ENCODE peak calls at places on chromosomes 12 and 14, in six cellular contexts. One of them, this sample, is unnamed. For H3K4me1, the result is how much of the 10 kb centered on the place peaks cover.

GRCh38 chr14:94599656-94600004 is 12.6 kb upstream of the SERPINA3 start:
- DNase-seq in CD8-positive, alpha-beta T cell: no peak
- DNase-seq in PC-9: no peak
- DNase-seq in astrocyte: no peak
- DNase-seq in fibroblast of lung: no peak
- DNase-seq in tibial artery: no peak
- DNase-seq in this sample: no peak

GRCh38 chr14:64440494-64440893 is 24.8 kb upstream of the AKAP5 start:
- DNase-seq in CD8-positive, alpha-beta T cell: no peak
- DNase-seq in PC-9: no peak
- DNase-seq in astrocyte: no peak
- DNase-seq in fibroblast of lung: no peak
- DNase-seq in tibial artery: no peak
- DNase-seq in this sample: no peak

GRCh38 chr14:50084666-50085065 is 31.7 kb downstream of the VCPKMT start:
- DNase-seq in CD8-positive, alpha-beta T cell: no peak
- DNase-seq in PC-9: no peak
- DNase-seq in astrocyte: no peak
- DNase-seq in fibroblast of lung: no peak
- DNase-seq in tibial artery: no peak
- DNase-seq in this sample: no peak

GRCh38 chr12:38154096-38155019 is 162.2 kb upstream of the ALG10B start:
- DNase-seq in CD8-positive, alpha-beta T cell: no peak
- DNase-seq in PC-9: no peak
- DNase-seq in astrocyte: no peak
- DNase-seq in fibroblast of lung: no peak
- DNase-seq in tibial artery: no peak
- DNase-seq in this sample: no peak

GRCh38 chr12:32558941-32559340 is 120.2 kb upstream of the DNM1L start:
- DNase-seq in CD8-positive, alpha-beta T cell: no peak
- DNase-seq in PC-9: no peak
- DNase-seq in astrocyte: no peak
- DNase-seq in fibroblast of lung: no peak
- DNase-seq in tibial artery: no peak
- DNase-seq in this sample: no peak

GRCh38 chr14:49966304-49966809 is 73.5 kb downstream of the ARF6 start:
- DNase-seq in CD8-positive, alpha-beta T cell: no peak
- DNase-seq in PC-9: no peak
- DNase-seq in astrocyte: no peak
- DNase-seq in fibroblast of lung: peak
- DNase-seq in tibial artery: no peak
- DNase-seq in this sample: no peak

GRCh38 chr14:98704441-98704840 is 567.6 kb downstream of the BCL11B start:
- DNase-seq in CD8-positive, alpha-beta T cell: peak
- DNase-seq in PC-9: no peak
- DNase-seq in astrocyte: no peak
- DNase-seq in fibroblast of lung: no peak
- DNase-seq in tibial artery: no peak
- DNase-seq in this sample: no peak

GRCh38 chr12:67111182-67111581 is 158.0 kb upstream of the CAND1 start:
- DNase-seq in CD8-positive, alpha-beta T cell: no peak
- DNase-seq in PC-9: no peak
- DNase-seq in astrocyte: no peak
- DNase-seq in fibroblast of lung: no peak
- DNase-seq in tibial artery: no peak
- DNase-seq in this sample: no peak

GRCh38 chr12:87930033-87930432 is 99.2 kb downstream of the C12orf50 start:
- DNase-seq in CD8-positive, alpha-beta T cell: no peak
- DNase-seq in PC-9: no peak
- DNase-seq in astrocyte: peak
- DNase-seq in fibroblast of lung: peak
- DNase-seq in tibial artery: no peak
- DNase-seq in this sample: no peak

GRCh38 chr12:132354211-132354981 is 25.0 kb upstream of the GALNT9 start:
- DNase-seq in CD8-positive, alpha-beta T cell: no peak
- DNase-seq in PC-9: no peak
- DNase-seq in astrocyte: no peak
- DNase-seq in fibroblast of lung: no peak
- DNase-seq in tibial artery: no peak
- DNase-seq in this sample: no peak

GRCh38 chr12:110561471-110562201 is 21.5 kb downstream of the PPTC7 start:
- DNase-seq in CD8-positive, alpha-beta T cell: no peak
- DNase-seq in PC-9: no peak
- DNase-seq in astrocyte: no peak
- DNase-seq in fibroblast of lung: no peak
- DNase-seq in tibial artery: no peak
- DNase-seq in this sample: no peak

GRCh38 chr12:51752490-51752889 is 96.0 kb downstream of the FIGNL2 start:
- DNase-seq in CD8-positive, alpha-beta T cell: no peak
- DNase-seq in PC-9: no peak
- DNase-seq in astrocyte: peak
- DNase-seq in fibroblast of lung: peak
- DNase-seq in tibial artery: peak
- DNase-seq in this sample: no peak

GRCh38 chr14:24176599-24176998 is 4.7 kb downstream of the REC8 start:
- DNase-seq in CD8-positive, alpha-beta T cell: no peak
- DNase-seq in PC-9: no peak
- DNase-seq in astrocyte: no peak
- DNase-seq in fibroblast of lung: no peak
- DNase-seq in tibial artery: no peak
- DNase-seq in this sample: no peak

GRCh38 chr12:48104531-48104930 is 1.3 kb downstream of the SENP1 start:
- DNase-seq in CD8-positive, alpha-beta T cell: no peak
- DNase-seq in PC-9: no peak
- DNase-seq in astrocyte: no peak
- DNase-seq in fibroblast of lung: no peak
- DNase-seq in tibial artery: no peak
- DNase-seq in this sample: no peak
- H3K4me3 ChIP-seq in CD8-positive, alpha-beta T cell: peak
- H3K4me3 ChIP-seq in PC-9: peak
- H3K4me3 ChIP-seq in astrocyte: peak
- H3K4me3 ChIP-seq in fibroblast of lung: peak
- H3K4me3 ChIP-seq in tibial artery: peak
- H3K4me3 ChIP-seq in this sample: peak

GRCh38 chr14:54550514-54550913 is 16.4 kb upstream of the SAMD4A start:
- DNase-seq in CD8-positive, alpha-beta T cell: no peak
- DNase-seq in PC-9: no peak
- DNase-seq in astrocyte: no peak
- DNase-seq in fibroblast of lung: no peak
- DNase-seq in tibial artery: no peak
- DNase-seq in this sample: no peak
- H3K4me1 ChIP-seq in CD8-positive, alpha-beta T cell: under half
- H3K4me1 ChIP-seq in PC-9: under half
- H3K4me1 ChIP-seq in astrocyte: under half
- H3K4me1 ChIP-seq in fibroblast of lung: under half
- H3K4me1 ChIP-seq in tibial artery: under half
- H3K4me1 ChIP-seq in this sample: under half

GRCh38 chr12:2353691-2354090 is 300.9 kb downstream of the CACNA1C start:
- DNase-seq in CD8-positive, alpha-beta T cell: no peak
- DNase-seq in PC-9: no peak
- DNase-seq in astrocyte: no peak
- DNase-seq in fibroblast of lung: no peak
- DNase-seq in tibial artery: no peak
- DNase-seq in this sample: no peak

GRCh38 chr12:2353281-2353680 is 300.5 kb downstream of the CACNA1C start:
- DNase-seq in CD8-positive, alpha-beta T cell: no peak
- DNase-seq in PC-9: no peak
- DNase-seq in astrocyte: no peak
- DNase-seq in fibroblast of lung: no peak
- DNase-seq in tibial artery: no peak
- DNase-seq in this sample: no peak

GRCh38 chr12:2355198-2355597 is 302.4 kb downstream of the CACNA1C start:
- DNase-seq in CD8-positive, alpha-beta T cell: no peak
- DNase-seq in PC-9: no peak
- DNase-seq in astrocyte: no peak
- DNase-seq in fibroblast of lung: no peak
- DNase-seq in tibial artery: no peak
- DNase-seq in this sample: no peak

GRCh38 chr12:2355604-2356003 is 302.8 kb downstream of the CACNA1C start:
- DNase-seq in CD8-positive, alpha-beta T cell: no peak
- DNase-seq in PC-9: no peak
- DNase-seq in astrocyte: no peak
- DNase-seq in fibroblast of lung: no peak
- DNase-seq in tibial artery: peak
- DNase-seq in this sample: no peak

GRCh38 chr12:2354151-2354991 is 301.6 kb downstream of the CACNA1C start:
- DNase-seq in CD8-positive, alpha-beta T cell: no peak
- DNase-seq in PC-9: no peak
- DNase-seq in astrocyte: peak
- DNase-seq in fibroblast of lung: peak
- DNase-seq in tibial artery: peak
- DNase-seq in this sample: no peak
- TF ChIP-seq CTCF in CD8-positive, alpha-beta T cell: no peak
- TF ChIP-seq CTCF in PC-9: no peak
- TF ChIP-seq CTCF in astrocyte: no peak
- TF ChIP-seq CTCF in fibroblast of lung: no peak
- TF ChIP-seq CTCF in tibial artery: no peak
- TF ChIP-seq CTCF in this sample: no peak

DNA sequence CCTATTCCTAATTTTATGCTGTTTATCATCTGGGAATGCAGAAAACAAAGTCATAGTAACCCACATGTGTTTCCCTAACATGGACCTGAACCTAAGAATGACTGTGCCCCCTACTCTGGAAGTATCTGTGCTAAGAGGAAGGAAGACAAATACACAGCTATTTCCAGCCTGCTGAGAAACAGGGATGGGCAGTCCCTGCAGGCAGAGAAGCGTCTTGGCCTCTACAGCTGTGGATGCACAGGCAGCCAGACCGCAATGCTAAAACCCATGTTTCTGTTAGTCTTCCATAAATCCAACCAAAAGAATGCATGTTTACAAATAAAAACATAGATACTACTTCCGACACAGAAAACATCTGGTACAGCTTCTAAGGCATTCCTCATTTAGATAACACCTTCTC is 56.1 kb downstream of the DUSP16 start:
- DNase-seq in CD8-positive, alpha-beta T cell: no peak
- DNase-seq in PC-9: no peak
- DNase-seq in astrocyte: no peak
- DNase-seq in fibroblast of lung: no peak
- DNase-seq in tibial artery: no peak
- DNase-seq in this sample: no peak
- H3K4me3 ChIP-seq in CD8-positive, alpha-beta T cell: no peak
- H3K4me3 ChIP-seq in PC-9: no peak
- H3K4me3 ChIP-seq in astrocyte: no peak
- H3K4me3 ChIP-seq in fibroblast of lung: peak
- H3K4me3 ChIP-seq in tibial artery: peak
- H3K4me3 ChIP-seq in this sample: no peak

DNA sequence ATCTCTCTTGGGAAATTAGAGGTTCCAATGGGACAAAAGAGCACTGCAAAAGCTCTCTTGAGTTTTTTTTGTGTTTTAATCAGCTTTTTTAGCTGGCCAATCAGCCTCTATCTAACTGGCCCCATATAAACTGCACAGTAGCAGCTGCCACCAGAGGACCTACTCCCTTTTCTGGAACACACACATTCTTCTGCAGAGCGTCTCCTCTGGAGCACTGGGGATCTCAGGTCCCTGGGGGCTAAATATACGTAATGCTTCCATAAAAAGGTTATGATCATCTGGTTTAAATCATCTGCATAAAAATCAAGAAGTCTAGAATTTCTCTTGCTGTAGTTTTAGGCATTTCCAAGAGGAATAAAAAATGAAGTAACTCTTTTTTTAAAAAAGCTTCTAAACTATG is 32.3 kb downstream of the TSPAN8 start:
- DNase-seq in CD8-positive, alpha-beta T cell: no peak
- DNase-seq in PC-9: no peak
- DNase-seq in astrocyte: no peak
- DNase-seq in fibroblast of lung: no peak
- DNase-seq in tibial artery: no peak
- DNase-seq in this sample: no peak
- H3K4me1 ChIP-seq in CD8-positive, alpha-beta T cell: under half
- H3K4me1 ChIP-seq in PC-9: under half
- H3K4me1 ChIP-seq in astrocyte: under half
- H3K4me1 ChIP-seq in fibroblast of lung: under half
- H3K4me1 ChIP-seq in tibial artery: under half
- H3K4me1 ChIP-seq in this sample: under half

GRCh38 chr12:15527201-15527782 is 205.0 kb downstream of the PTPRO start:
- DNase-seq in CD8-positive, alpha-beta T cell: no peak
- DNase-seq in PC-9: no peak
- DNase-seq in astrocyte: no peak
- DNase-seq in fibroblast of lung: peak
- DNase-seq in tibial artery: peak
- DNase-seq in this sample: no peak
- TF ChIP-seq CTCF in CD8-positive, alpha-beta T cell: no peak
- TF ChIP-seq CTCF in PC-9: peak
- TF ChIP-seq CTCF in astrocyte: peak
- TF ChIP-seq CTCF in fibroblast of lung: peak
- TF ChIP-seq CTCF in tibial artery: no peak
- TF ChIP-seq CTCF in this sample: peak

DNA sequence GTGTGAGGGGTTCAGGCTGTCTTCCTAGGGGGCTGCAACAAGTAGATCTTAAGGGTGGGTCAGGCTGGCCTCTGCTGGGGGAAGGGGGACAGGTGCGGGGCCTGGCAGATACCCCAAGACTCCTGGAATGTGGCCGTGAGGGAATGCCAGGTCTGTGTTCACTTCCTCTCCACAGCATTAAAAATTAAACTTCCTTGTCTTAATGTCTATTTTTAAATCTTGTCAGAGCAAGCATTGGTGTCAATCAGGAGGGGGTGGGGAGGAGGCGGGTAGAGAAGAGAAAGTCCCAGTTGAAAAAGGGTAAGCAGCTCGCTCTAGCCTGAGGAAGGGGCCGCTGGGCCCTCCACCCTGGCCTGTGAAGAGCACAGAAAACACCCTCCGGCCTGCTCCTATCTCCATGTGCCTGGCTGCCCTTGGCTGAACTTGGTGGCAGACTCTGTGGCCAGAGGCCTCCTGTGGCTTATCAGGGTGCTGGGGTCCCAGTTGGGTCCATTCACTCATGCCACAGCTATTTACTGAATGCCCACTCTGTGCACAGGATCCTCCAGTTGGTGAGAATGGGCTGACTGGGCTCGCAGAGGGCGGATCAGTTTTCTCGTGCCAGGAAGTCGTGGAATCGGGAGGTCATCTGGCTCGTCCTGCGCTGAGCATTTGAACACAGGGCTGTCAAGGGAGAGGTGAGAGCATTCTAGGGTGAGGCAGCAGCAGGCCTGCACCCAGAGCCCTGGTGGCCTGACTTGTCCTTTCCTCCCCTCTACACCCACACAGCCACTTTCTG is 128.8 kb downstream of the TSPAN9 start:
- DNase-seq in CD8-positive, alpha-beta T cell: no peak
- DNase-seq in PC-9: no peak
- DNase-seq in astrocyte: no peak
- DNase-seq in fibroblast of lung: peak
- DNase-seq in tibial artery: no peak
- DNase-seq in this sample: no peak
- H3K4me3 ChIP-seq in CD8-positive, alpha-beta T cell: no peak
- H3K4me3 ChIP-seq in PC-9: no peak
- H3K4me3 ChIP-seq in astrocyte: no peak
- H3K4me3 ChIP-seq in fibroblast of lung: no peak
- H3K4me3 ChIP-seq in tibial artery: no peak
- H3K4me3 ChIP-seq in this sample: no peak

DNA sequence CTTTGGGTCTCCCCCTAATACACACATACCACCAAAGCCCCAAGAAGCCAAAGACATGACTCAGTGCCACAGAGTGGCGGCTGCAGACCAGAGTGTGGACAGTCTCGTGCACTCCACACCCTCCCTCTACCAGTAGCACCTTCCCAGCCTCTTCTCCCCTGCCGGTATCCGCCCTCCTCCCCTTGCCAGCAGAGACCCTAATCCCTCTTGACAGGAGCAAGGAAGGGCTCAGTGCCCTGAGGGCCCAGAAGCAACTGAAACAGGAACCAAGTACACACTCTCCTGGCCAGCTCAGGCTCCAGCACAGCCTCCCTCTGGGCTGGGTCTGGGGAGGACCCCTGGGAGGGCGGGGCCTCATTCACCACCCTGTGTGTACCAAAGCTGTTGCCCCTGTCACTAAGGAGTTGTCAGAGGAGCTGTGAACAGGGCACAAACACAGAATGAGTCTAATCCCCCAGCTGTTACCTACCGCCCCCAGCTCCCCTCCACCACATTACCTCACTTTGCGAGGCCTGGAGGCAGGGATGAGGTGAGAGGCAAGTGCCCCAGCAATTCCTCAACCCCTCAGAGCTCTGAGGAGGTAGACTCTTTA is 8.2 kb downstream of the SPRYD3 start:
- DNase-seq in CD8-positive, alpha-beta T cell: no peak
- DNase-seq in PC-9: no peak
- DNase-seq in astrocyte: no peak
- DNase-seq in fibroblast of lung: peak
- DNase-seq in tibial artery: no peak
- DNase-seq in this sample: no peak
- H3K4me1 ChIP-seq in CD8-positive, alpha-beta T cell: under half
- H3K4me1 ChIP-seq in PC-9: under half
- H3K4me1 ChIP-seq in astrocyte: half or more
- H3K4me1 ChIP-seq in fibroblast of lung: under half
- H3K4me1 ChIP-seq in tibial artery: half or more
- H3K4me1 ChIP-seq in this sample: under half